ENCODE peak calls at places on chromosomes 2 and 18, in four cellular contexts. B is coronary artery, R is sigmoid colon, H is fibroblast of lung. N is an unnamed sample.
A peak's percentile ranks its signal among the peaks of the same experiment; 100 is the strongest.

GRCh38 chr2:73091164-73091563 is 19.7 kb upstream of the SFXN5 start:
- DNase-seq in B (no peak), R (no peak), H (no peak), N (no peak)

GRCh38 chr2:59584958-59585357 is 968.5 kb downstream of the BCL11A start:
- DNase-seq in B (no peak), R (no peak), H (no peak), N (peak; percentile 6)

GRCh38 chr2:122203523-122203922 is 448.1 kb downstream of the TSN start:
- DNase-seq in B (no peak), R (no peak), H (peak; percentile 59), N (no peak)

GRCh38 chr2:126864861-126865260 is 33.8 kb upstream of the TEX51 start:
- DNase-seq in B (peak; percentile 41), R (no peak), H (no peak), N (no peak)

GRCh38 chr18:55324166-55324565 is 263.8 kb downstream of the TCF4 start:
- DNase-seq in B (no peak), R (no peak), H (no peak), N (no peak)

GRCh38 chr2:47190188-47190818 is 35.2 kb upstream of the STPG4 start:
- DNase-seq in B (no peak), R (no peak), H (no peak), N (no peak)

GRCh38 chr2:241897231-241897916 is 27.8 kb downstream of the RTP5 start:
- DNase-seq in B (peak; percentile 62), R (no peak), H (no peak), N (no peak)

GRCh38 chr18:47929681-47930085 is 776 bp downstream of the SMAD2 start:
- DNase-seq in B (no peak), R (no peak), H (peak; percentile 61), N (no peak)

GRCh38 chr18:63307555-63308200 is 11.9 kb downstream of the BCL2 start:
- DNase-seq in B (no peak), R (no peak), H (peak; percentile 15), N (no peak)

GRCh38 chr18:79878741-79879358 is 72.6 kb downstream of the SLC66A2 start:
- DNase-seq in B (peak; percentile 58), R (no peak), H (no peak), N (no peak)

GRCh38 chr2:72886505-72887031 is 640 bp upstream of the SPR start:
- DNase-seq in B (no peak), R (no peak), H (no peak), N (no peak)

GRCh38 chr2:85433511-85434089 is 15.1 kb downstream of the SH2D6 start:
- DNase-seq in B (peak; percentile 88), R (peak; percentile 98), H (peak; percentile 99), N (peak; percentile 86)

GRCh38 chr2:223765221-223765775 is 72.1 kb downstream of the AP1S3 start:
- DNase-seq in B (no peak), R (no peak), H (no peak), N (no peak)

GRCh38 chr2:70088508-70089219 is 1.4 kb downstream of the PCBP1 start:
- DNase-seq in B (no peak), R (no peak), H (no peak), N (no peak)

GRCh38 chr2:149040451-149040850 is 2.0 kb downstream of the LYPD6B start:
- DNase-seq in B (no peak), R (no peak), H (no peak), N (no peak)

GRCh38 chr2:64533882-64534281 is 9.8 kb downstream of the AFTPH start:
- DNase-seq in B (no peak), R (no peak), H (no peak), N (no peak)

GRCh38 chr2:64359892-64360657 is 93.9 kb upstream of the LGALSL start:
- DNase-seq in B (peak; percentile 93), R (peak; percentile 90), H (peak; percentile 95), N (peak; percentile 93)

GRCh38 chr2:183404392-183404791 is 280.1 kb downstream of the NUP35 start:
- DNase-seq in B (no peak), R (no peak), H (no peak), N (no peak)

GRCh38 chr2:183408562-183408961 is 284.3 kb downstream of the NUP35 start:
- DNase-seq in B (no peak), R (no peak), H (no peak), N (no peak)

GRCh38 chr2:183409662-183410061 is 285.4 kb downstream of the NUP35 start:
- DNase-seq in B (no peak), R (no peak), H (no peak), N (no peak)
- H3K27ac ChIP-seq in B (no peak overlapping the region), R (no peak overlapping the region), H (no peak overlapping the region), N (no peak overlapping the region)

GRCh38 chr2:218783612-218784169 is 1.7 kb downstream of the CYP27A1 start:
- DNase-seq in B (no peak), R (no peak), H (no peak), N (no peak)

GRCh38 chr2:218780026-218780425 is 1.9 kb upstream of the CYP27A1 start:
- DNase-seq in B (no peak), R (no peak), H (no peak), N (no peak)

GRCh38 chr2:218780851-218781690 is 876 bp upstream of the CYP27A1 start:
- DNase-seq in B (no peak), R (no peak), H (peak; percentile 28), N (peak; percentile 39)

GRCh38 chr2:218782529-218782845 is 540 bp downstream of the CYP27A1 start:
- DNase-seq in B (no peak), R (no peak), H (peak; percentile 22), N (no peak)

GRCh38 chr2:218781691-218782528 is at the start of gene CYP27A1:
- DNase-seq in B (peak; percentile 78), R (peak; percentile 81), H (peak; percentile 52), N (peak; percentile 3)
- H3K27ac ChIP-seq in B (peak within 1 kb of the TSS; percentile 88), R (peak within 1 kb of the TSS; percentile 84), H (peak within 1 kb of the TSS; percentile 32), N (no peak within 1 kb of the TSS)

DNA sequence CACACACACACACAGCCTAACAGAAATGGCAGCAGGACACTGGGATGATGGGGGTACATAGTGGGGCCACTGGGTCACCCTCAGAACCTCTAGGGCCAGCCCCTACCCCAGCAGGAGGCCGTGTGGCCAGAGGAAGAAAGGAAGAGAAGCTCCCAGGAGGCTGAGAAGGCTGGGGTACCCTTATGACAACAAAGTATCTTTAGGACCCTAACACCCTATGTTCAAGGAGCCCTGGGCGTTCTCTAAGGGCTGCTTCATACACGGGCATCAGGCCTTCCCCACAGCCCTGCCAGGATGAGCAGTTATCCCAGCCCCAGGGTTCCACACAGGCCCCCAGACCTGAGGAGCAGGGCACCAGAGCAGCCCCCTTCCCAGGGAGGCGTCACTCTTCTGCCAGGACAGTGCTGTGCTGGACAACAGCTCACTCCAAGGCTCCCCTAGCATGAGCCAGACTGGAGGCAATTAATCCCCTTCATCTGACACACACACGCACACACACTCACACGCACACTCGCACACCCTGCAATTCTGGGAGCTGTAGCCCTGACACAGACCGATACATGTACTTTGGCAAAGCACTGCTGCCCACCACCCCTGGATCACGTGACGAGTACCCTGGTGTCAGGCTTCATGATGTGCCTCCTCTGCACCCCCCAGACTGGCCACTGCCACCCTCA is 163.6 kb downstream of the TNS1 start:
- DNase-seq in B (no peak), R (no peak), H (peak; percentile 12), N (no peak)
- H3K27ac ChIP-seq in B (peak overlapping the region; percentile 97), R (peak overlapping the region; percentile 98), H (no peak overlapping the region), N (no peak overlapping the region)

GRCh38 chr2:69031466-69031865 is 18.5 kb downstream of the ANTXR1 start:
- DNase-seq in B (no peak), R (no peak), H (no peak), N (no peak)

GRCh38 chr2:69034122-69034521 is 21.1 kb downstream of the ANTXR1 start:
- DNase-seq in B (no peak), R (no peak), H (no peak), N (no peak)

GRCh38 chr2:69032336-69032735 is 19.4 kb downstream of the ANTXR1 start:
- DNase-seq in B (no peak), R (no peak), H (no peak), N (no peak)

GRCh38 chr2:69034845-69035244 is 21.9 kb downstream of the ANTXR1 start:
- DNase-seq in B (no peak), R (no peak), H (no peak), N (no peak)

GRCh38 chr2:69033427-69034095 is 20.6 kb downstream of the ANTXR1 start:
- DNase-seq in B (no peak), R (no peak), H (peak; percentile 16), N (no peak)
- H3K27ac ChIP-seq in B (peak overlapping the region; percentile 81), R (no peak overlapping the region), H (no peak overlapping the region), N (no peak overlapping the region)

DNA sequence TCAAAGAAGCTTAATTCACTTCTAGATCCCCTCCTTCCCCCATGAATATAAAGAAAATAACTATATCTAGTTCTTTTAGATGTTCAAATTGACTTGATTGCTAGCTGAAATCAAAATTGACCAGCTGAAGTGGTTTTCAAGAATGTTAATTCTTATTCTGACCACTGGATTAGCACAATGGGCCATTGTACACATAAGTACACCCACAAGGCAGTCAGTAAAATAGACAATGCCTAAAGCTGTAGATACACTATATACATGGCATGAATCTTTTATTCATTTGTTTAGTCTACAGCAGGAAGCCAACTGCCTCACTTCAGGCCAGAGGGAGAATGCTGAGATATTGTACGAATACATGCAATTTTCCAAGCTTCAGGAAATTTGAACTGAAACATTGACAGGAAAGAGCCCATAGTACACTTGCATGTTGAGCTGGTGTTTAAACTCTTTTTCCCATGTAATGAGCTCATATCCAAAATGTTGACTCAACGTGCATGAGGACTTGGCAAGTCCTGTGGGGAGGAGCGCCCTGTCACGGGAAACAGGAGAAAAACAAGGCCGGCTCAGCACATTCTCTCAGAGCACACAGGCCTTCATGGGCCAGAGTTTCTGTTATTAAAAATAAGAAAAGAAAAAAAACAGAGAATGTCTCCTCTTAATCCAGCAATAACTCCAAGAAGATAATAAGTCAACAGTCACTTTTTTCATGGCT is 111.6 kb upstream of the CYP1B1 start:
- DNase-seq in B (no peak), R (peak; percentile 95), H (peak; percentile 98), N (no peak)
- H3K27ac ChIP-seq in B (peak overlapping the region; percentile 80), R (peak overlapping the region; percentile 82), H (no peak overlapping the region), N (no peak overlapping the region)

N was measured in PC-9.